ENCODE peak calls at places on chromosome 19, in eight cellular contexts. W is fibroblast of lung; A is heart left ventricle; H is naive thymus-derived CD4-positive, alpha-beta T cell; T is lung; V is CD8-positive, alpha-beta T cell; B is aorta; L is pancreas. S is an unnamed sample.
A peak's percentile ranks its signal among the peaks of the same experiment; 100 is the strongest.

GRCh38 chr19:13784731-13785452 is 10.4 kb upstream of the ZSWIM4 start:
- DNase-seq in T (peak; percentile 75), V (peak; percentile 73), W (peak; percentile 70), A (peak; percentile 71), B (peak; percentile 90), L (peak; percentile 76), H (peak; percentile 53), S (peak; percentile 51)

GRCh38 chr19:47444388-47444821 is 25.1 kb upstream of the MEIS3 start:
- DNase-seq in B (no peak), H (peak; percentile 56), T (no peak), L (no peak), V (peak; percentile 57), A (no peak), W (no peak), S (peak; percentile 47)

GRCh38 chr19:2728783-2729387 is 7.7 kb upstream of the DIRAS1 start:
- DNase-seq in H (no peak), L (no peak), V (no peak), W (no peak), T (no peak), A (no peak), B (no peak), S (no peak)

GRCh38 chr19:17686027-17686511 is 2.1 kb downstream of the UNC13A start:
- DNase-seq in L (no peak), T (no peak), H (no peak), B (no peak), A (peak; percentile 31), W (no peak), V (no peak), S (no peak)

GRCh38 chr19:12636631-12637030 is 25.9 kb downstream of the ZNF791 start:
- DNase-seq in T (no peak), V (no peak), L (no peak), A (no peak), H (no peak), W (no peak), B (no peak), S (no peak)

GRCh38 chr19:7442423-7442822 is 46.4 kb downstream of the PEX11G start:
- DNase-seq in T (no peak), L (no peak), W (no peak), A (peak; percentile 30), B (no peak), H (no peak), V (no peak), S (no peak)

GRCh38 chr19:2984196-2984490 is 6.8 kb downstream of the TLE6 start:
- DNase-seq in A (no peak), B (no peak), V (no peak), L (no peak), W (no peak), T (no peak), H (no peak), S (no peak)

GRCh38 chr19:53898166-53898565 is 10.9 kb upstream of the CACNG7 start:
- DNase-seq in W (no peak), A (no peak), B (no peak), L (no peak), V (no peak), H (no peak), T (no peak), S (no peak)

GRCh38 chr19:6531956-6532243 is 1.1 kb downstream of the TNFSF9 start:
- DNase-seq in L (no peak), A (no peak), T (no peak), V (no peak), H (no peak), W (no peak), B (no peak), S (no peak)

GRCh38 chr19:52670046-52670445 is 31.9 kb upstream of the ZNF83 start:
- DNase-seq in V (no peak), W (no peak), A (no peak), L (no peak), T (no peak), H (no peak), B (no peak), S (no peak)

GRCh38 chr19:18091217-18091608 is 4.5 kb upstream of the IL12RB1 start:
- DNase-seq in A (peak; percentile 60), T (peak; percentile 57), W (no peak), B (peak; percentile 84), V (peak; percentile 86), H (peak; percentile 81), L (peak; percentile 65), S (peak; percentile 72)

GRCh38 chr19:577439-578392 is 5.3 kb downstream of the BSG start:
- DNase-seq in W (no peak), B (no peak), H (no peak), T (no peak), A (no peak), V (no peak), L (no peak), S (no peak)

GRCh38 chr19:3611841-3612240 is 5.2 kb upstream of the TBXA2R start:
- DNase-seq in T (no peak), W (no peak), H (no peak), L (peak; percentile 10), B (peak; percentile 54), V (no peak), A (no peak), S (no peak)

GRCh38 chr19:21084343-21084742 is 2.3 kb downstream of the ZNF714 start:
- DNase-seq in T (no peak), W (peak; percentile 16), B (no peak), A (no peak), L (no peak), V (no peak), H (no peak), S (no peak)

GRCh38 chr19:15379996-15380647 is 535 bp upstream of the AKAP8 start:
- DNase-seq in H (no peak), W (peak; percentile 37), T (peak; percentile 63), V (no peak), A (no peak), L (peak; percentile 67), B (no peak), S (no peak)

GRCh38 chr19:11373166-11373884 is 1.1 kb upstream of the SWSAP1 start:
- DNase-seq in H (peak; percentile 4), B (no peak), A (no peak), W (no peak), V (no peak), T (no peak), L (no peak), S (no peak)

GRCh38 chr19:13884726-13885591 is 8.0 kb downstream of the NANOS3 start:
- DNase-seq in W (no peak), H (no peak), B (no peak), L (peak; percentile 91), A (no peak), T (no peak), V (no peak), S (no peak)

GRCh38 chr19:13366529-13367143 is 139.6 kb downstream of the CACNA1A start:
- DNase-seq in A (no peak), L (no peak), T (no peak), W (peak; percentile 31), V (no peak), H (no peak), B (no peak), S (no peak)

GRCh38 chr19:15464394-15465385 is at the start of gene RASAL3:
- DNase-seq in V (peak; percentile 64), A (no peak), T (no peak), B (peak; percentile 63), H (peak; percentile 60), W (no peak), L (no peak), S (peak; percentile 85)

GRCh38 chr19:16584825-16585801 is 12.9 kb upstream of the SLC35E1 start:
- DNase-seq in B (no peak), H (no peak), W (no peak), A (no peak), L (no peak), T (no peak), V (no peak), S (no peak)

GRCh38 chr19:16587031-16588023 is 15.1 kb upstream of the SLC35E1 start:
- DNase-seq in V (peak; percentile 83), W (peak; percentile 9), L (no peak), T (peak; percentile 44), B (peak; percentile 78), A (no peak), H (peak; percentile 48), S (peak; percentile 82)

GRCh38 chr19:16585808-16586476 is 13.7 kb upstream of the SLC35E1 start:
- DNase-seq in B (no peak), V (no peak), H (no peak), L (no peak), W (no peak), T (no peak), A (no peak), S (no peak)

GRCh38 chr19:16588089-16588823 is 16.0 kb upstream of the SLC35E1 start:
- DNase-seq in B (no peak), T (no peak), V (peak; percentile 80), L (peak; percentile 50), W (peak; percentile 13), H (peak; percentile 64), A (no peak), S (peak; percentile 78)

DNA sequence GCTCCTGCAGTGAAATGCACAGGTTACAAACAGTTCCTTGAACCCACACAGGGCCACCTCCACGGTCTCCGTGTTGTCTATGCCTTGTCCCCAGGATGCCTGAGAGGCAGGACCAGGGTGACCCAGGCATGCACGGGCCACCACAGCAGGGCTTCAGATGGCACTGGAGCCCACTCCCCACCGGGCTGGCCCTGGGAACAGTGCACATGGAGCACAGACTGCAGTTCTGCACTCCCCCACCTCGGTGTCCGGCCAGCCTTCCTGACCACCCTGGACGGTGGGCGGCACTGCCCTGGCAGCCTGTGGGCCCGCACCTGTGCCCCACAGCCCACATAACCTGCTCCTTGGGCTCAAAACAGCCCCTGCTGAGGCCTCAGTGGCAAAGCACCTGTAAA is 14.3 kb upstream of the SLC35E1 start:
- DNase-seq in V (no peak), W (no peak), T (no peak), A (no peak), B (no peak), H (no peak), L (no peak), S (no peak)
- H3K4me1 ChIP-seq in V (peaks cover 81% of the 10 kb centered on the region), W (peaks cover 14% of the 10 kb centered on the region), T (peaks cover 32% of the 10 kb centered on the region), A (peaks cover 61% of the 10 kb centered on the region), B (no peaks in the 10 kb centered on the region), H (peaks cover 65% of the 10 kb centered on the region), L (peaks cover 25% of the 10 kb centered on the region), S (peaks cover 77% of the 10 kb centered on the region)

GRCh38 chr19:51253088-51253806 is 2.4 kb downstream of the SIGLECL1 start:
- DNase-seq in V (no peak), T (no peak), B (no peak), L (no peak), H (no peak), W (no peak), A (no peak), S (no peak)
- H3K4me3 ChIP-seq in V (no peak overlapping the region), T (no peak overlapping the region), B (no peak overlapping the region), L (no peak overlapping the region), H (no peak overlapping the region), W (no peak overlapping the region), A (no peak overlapping the region), S (peak overlapping the region; percentile 66)

GRCh38 chr19:33240181-33240771 is 14.6 kb upstream of the SLC7A10 start:
- DNase-seq in L (no peak), V (no peak), A (no peak), H (no peak), W (no peak), B (peak; percentile 42), T (no peak), S (no peak)
- H3K27ac ChIP-seq in L (no peak overlapping the region), V (no peak overlapping the region), A (no peak overlapping the region), H (no peak overlapping the region), W (no peak overlapping the region), B (no peak overlapping the region), T (no peak overlapping the region), S (no peak overlapping the region)

DNA sequence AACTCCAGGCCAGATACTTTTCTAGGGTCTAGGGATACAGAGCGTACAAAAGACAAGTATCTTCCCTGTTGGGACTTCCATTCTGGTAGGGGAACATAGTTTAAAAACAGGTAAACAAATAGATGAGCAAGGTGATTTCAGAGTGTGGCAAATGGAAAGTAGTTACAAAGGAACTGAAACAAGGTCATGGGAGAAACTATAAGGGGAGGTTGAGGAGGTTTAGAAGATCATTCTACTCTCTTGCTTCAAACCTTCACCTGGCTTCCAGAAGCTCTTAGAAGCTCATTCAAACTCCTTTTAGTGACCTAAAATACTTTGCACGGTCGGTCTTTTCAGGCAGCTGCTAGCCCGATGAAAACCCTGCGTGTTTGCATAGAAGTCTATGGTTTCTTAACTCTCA is 9.1 kb downstream of the FFAR2 start:
- DNase-seq in T (no peak), L (no peak), H (no peak), A (no peak), W (no peak), V (no peak), B (no peak), S (no peak)
- H3K4me1 ChIP-seq in T (peaks cover under 1% of the 10 kb centered on the region), L (peaks cover 16% of the 10 kb centered on the region), H (peaks cover 2% of the 10 kb centered on the region), A (peaks cover 4% of the 10 kb centered on the region), W (no peaks in the 10 kb centered on the region), V (peaks cover 12% of the 10 kb centered on the region), B (no peaks in the 10 kb centered on the region), S (peaks cover 4% of the 10 kb centered on the region)

S was measured in CD4-positive, CD25-positive, alpha-beta regulatory T cell.